ENCODE peak calls at places on chromosomes 16 and 17, in four cellular contexts. Y is choroid plexus epithelial cell, V is GM23338, T is neural crest cell. L is an unnamed sample.

GRCh38 chr17:19317359-19318095 is 45.0 kb downstream of the B9D1 start:
- DNase-seq in Y (peak; percentile 91), T (peak; percentile 84), V (peak; percentile 93), L (no peak)

GRCh38 chr16:79864032-79864780 is 263.7 kb upstream of the MAF start:
- DNase-seq in Y (no peak), V (no peak), T (no peak), L (no peak)

GRCh38 chr17:42026821-42027539 is 7.1 kb downstream of the NKIRAS2 start:
- DNase-seq in T (no peak), Y (no peak), V (no peak), L (no peak)

GRCh38 chr16:1651055-1651454 is 27.0 kb upstream of the JPT2 start:
- DNase-seq in Y (no peak), V (no peak), T (peak; percentile 9), L (no peak)

GRCh38 chr17:30344283-30345088 is 10.6 kb upstream of the TMIGD1 start:
- DNase-seq in V (no peak), Y (peak; percentile 87), T (no peak), L (no peak)

GRCh38 chr17:80720624-80721577 is 176.3 kb downstream of the RPTOR start:
- DNase-seq in T (no peak), V (no peak), Y (peak; percentile 83), L (peak; percentile 98)

GRCh38 chr16:56424791-56425438 is 430 bp downstream of the AMFR start:
- DNase-seq in T (peak; percentile 36), Y (peak; percentile 27), V (peak; percentile 56), L (no peak)

GRCh38 chr17:44159519-44160210 is 10.8 kb upstream of the ASB16 start:
- DNase-seq in Y (peak; percentile 51), V (no peak), T (no peak), L (no peak)

GRCh38 chr16:56357291-56357764 is 68.0 kb downstream of the AMFR start:
- DNase-seq in Y (peak; percentile 73), T (no peak), V (peak; percentile 8), L (no peak)

GRCh38 chr16:66653581-66654350 is 42.8 kb downstream of the CMTM4 start:
- DNase-seq in V (no peak), T (no peak), Y (peak; percentile 43), L (no peak)

DNA sequence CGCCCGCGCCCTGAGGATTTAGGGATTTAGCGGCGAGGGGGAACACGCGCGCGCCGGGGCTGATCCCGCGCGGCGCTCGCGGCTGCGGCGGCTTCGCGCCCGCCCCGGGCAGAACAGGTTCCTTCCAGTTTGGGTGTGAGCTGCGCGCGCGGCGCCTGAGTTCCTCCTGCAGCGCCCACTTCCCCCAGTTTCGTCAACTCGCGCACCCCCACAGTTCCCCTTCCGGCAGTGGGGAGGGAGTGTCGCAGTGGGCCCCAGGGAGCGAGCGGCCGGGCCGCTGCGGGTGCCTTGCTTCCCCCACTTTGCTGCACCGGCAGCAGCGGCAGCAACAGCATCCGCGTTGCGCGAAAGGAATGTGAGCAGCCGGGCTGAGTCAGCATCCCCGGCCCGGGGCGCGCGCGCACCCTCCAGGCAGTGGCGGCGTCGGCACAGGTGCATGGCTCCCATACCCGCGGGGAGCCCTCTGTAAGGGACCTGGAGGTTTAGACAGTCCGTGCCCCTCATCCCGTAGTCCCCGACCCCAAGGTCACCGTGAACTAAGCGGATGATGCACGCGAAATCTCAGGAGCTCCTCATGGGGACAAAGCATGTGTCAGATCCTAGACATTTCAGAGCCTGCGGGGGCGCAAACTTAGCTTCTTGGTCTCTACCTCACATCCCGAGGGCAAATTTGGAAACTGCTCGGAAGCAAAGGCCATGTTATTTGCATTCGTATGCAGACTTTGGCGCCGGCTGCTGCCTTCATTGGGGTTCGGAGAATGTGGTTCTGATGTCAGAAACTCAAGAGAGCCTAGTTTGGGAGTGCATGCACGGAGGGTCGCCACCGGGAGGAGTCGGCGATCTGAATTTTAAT is 767 bp downstream of the ARSG start:
- DNase-seq in Y (peak; percentile 78), V (peak; percentile 84), T (peak; percentile 45), L (peak; percentile 78)
- TF ChIP-seq CTCF in Y (peak; percentile 36), V (peak; percentile 21), T (peak; percentile 43), L (no peak)

DNA sequence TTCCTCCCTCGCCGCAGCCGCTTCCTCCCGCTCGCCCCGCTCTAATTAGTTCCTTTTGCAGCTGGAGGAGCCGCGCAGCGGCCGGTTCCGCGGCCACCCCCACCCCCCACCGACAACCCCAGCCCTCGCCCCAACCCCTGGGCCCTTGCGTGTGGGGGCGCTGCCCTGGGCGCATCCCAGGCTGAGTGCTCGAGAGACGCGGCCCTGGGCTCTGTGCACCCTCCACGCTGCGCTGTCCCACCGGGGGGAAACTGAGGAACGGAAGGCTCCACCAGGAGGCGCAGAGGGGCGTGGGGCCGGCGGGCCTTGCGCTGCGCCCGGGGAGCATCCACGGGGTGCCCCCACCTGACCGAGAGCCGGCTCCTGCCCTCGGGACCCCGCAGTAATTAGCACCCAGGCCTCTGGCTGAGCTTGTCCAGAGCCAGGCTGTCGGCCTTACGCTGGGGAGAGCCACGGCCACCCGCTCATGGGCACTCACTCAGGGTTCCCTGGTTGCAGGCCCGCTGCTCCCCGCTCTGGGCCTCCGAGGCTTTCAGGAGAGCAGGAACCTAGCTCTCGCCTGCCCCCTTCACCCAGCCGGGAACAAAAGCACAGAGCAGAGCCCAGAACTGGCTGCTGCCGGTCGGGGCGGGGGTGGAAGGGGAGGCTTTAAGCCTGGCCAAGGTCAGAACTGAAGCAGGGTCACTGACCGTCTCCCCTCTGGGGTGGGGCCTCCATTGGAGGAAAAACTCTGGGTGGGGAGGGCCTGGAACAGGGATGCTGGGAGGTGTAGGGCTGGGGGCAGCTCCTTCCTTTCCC is 12.1 kb downstream of the GLIS2 start:
- DNase-seq in V (peak; percentile 95), Y (peak; percentile 79), T (peak; percentile 68), L (peak; percentile 73)
- TF ChIP-seq CTCF in V (peak; percentile 74), Y (peak; percentile 75), T (peak; percentile 65), L (peak; percentile 32)

DNA sequence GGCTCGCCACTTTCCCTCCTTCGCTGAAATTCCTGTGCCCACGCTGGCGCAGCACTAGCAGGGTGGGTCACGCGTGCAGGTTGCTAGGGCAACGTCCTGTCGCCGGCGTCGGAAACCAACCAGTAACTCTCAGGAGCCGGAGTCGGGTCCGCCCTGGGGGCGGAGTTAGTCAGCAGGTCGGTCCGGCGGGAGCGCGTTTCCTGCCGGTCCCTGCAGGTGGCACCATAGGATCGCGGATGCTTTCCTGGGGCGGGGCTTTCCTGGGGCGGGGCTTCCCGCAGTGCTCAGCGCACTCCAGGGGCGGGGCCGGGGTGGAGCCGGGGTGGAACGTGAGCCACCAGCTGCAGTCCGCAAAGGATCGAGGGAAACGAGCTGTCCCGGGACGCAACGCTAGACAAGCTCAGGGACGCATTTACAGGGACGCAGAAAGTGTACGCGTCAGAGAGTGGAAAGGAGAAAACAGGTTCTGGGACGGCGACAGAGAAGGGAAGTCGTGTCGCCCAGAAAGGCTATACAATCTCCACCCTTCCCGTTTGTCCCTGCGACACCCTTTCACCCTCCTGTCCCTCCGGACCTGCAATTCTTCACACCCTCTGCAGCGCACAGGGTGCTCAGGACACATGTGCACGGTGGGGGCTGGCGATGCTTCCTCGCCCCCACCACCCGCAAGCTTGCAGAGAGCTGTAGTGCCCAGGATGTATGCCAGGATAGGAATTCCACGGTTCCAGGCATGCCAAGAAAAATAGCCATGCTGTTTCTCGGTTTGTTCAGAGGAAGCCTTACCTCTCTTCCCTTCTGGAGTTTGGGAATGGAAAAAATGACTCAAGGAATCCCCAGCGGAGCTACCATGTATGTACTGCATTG is 12.3 kb downstream of the COPZ2 start:
- DNase-seq in T (peak; percentile 99), Y (peak; percentile 98), V (peak; percentile 93), L (peak; percentile 99)
- TF ChIP-seq CTCF in T (peak; percentile 79), Y (peak; percentile 82), V (peak; percentile 95), L (peak; percentile 95)

DNA sequence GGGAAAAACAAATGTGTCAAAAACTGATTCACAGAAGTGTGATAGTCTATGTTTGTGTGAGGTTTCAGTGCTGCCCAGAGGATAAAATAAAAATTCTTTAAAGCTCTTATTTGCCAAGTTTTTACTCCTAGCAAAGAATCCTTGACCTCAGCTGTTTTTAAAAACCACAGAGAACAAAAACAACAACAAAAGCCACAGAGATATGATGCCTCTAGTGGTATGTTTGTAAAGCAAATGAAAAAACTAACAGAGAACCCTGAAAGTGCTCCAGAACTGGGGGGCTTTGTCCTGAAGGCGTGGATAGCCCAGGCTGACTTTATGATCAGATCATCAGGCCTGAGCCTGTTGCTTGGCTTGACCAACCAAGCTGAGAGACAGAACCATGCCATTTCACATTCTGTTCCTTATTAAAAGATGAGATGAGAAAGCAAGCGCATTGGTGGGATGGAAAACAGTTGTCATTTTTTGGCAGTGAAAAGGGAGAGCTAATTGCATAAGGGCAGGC is 411.1 kb downstream of the CPPED1 start:
- DNase-seq in Y (peak; percentile 15), V (no peak), T (no peak), L (no peak)
- TF ChIP-seq CTCF in Y (no peak), V (no peak), T (peak; percentile 20), L (no peak)

GRCh38 chr16:73129455-73129854 is 81.5 kb upstream of the ZFHX3 start:
- DNase-seq in V (no peak), T (no peak), Y (no peak), L (no peak)

GRCh38 chr16:73125860-73126259 is 77.9 kb upstream of the ZFHX3 start:
- DNase-seq in Y (peak; percentile 73), T (no peak), V (no peak), L (no peak)

GRCh38 chr16:73124665-73125064 is 76.7 kb upstream of the ZFHX3 start:
- DNase-seq in T (no peak), Y (no peak), V (no peak), L (no peak)

GRCh38 chr16:73124097-73124652 is 76.2 kb upstream of the ZFHX3 start:
- DNase-seq in T (no peak), Y (peak; percentile 4), V (no peak), L (no peak)

GRCh38 chr16:73126453-73126853 is 78.5 kb upstream of the ZFHX3 start:
- DNase-seq in V (no peak), Y (peak; percentile 83), T (no peak), L (no peak)
- TF ChIP-seq CTCF in V (no peak), Y (no peak), T (no peak), L (no peak)

GRCh38 chr17:37609170-37610040 is at the start of gene SYNRG:
- DNase-seq in T (peak; percentile 94), V (peak; percentile 98), Y (peak; percentile 98), L (peak; percentile 94)
- TF ChIP-seq CTCF in T (peak; percentile 51), V (peak; percentile 24), Y (peak; percentile 52), L (peak; percentile 43)

GRCh38 chr16:77191259-77191969 is 424 bp downstream of the MON1B start:
- DNase-seq in Y (peak; percentile 15), V (no peak), T (no peak), L (no peak)
- TF ChIP-seq CTCF in Y (no peak), V (no peak), T (no peak), L (no peak)

GRCh38 chr16:4261557-4262172 is 11.2 kb downstream of the TFAP4 start:
- DNase-seq in T (peak; percentile 72), V (peak; percentile 86), Y (no peak), L (no peak)
- TF ChIP-seq CTCF in T (peak; percentile 83), V (peak; percentile 99), Y (peak; percentile 65), L (peak; percentile 61)